ENCODE peak calls at places on chromosomes 5 and 9, in five cellular contexts. A is PC-3, K is MM.1S, R is GM23248, V is HCT116. N is an unnamed sample.

GRCh38 chr9:137411670-137412380 is 11.1 kb downstream of the EXD3 start:
- DNase-seq in V (peak), A (peak), K (peak), R (peak), N (no peak)

GRCh38 chr9:4762889-4763521 is 22.0 kb upstream of the AK3 start:
- DNase-seq in V (no peak), R (peak), K (no peak), A (no peak), N (peak)

GRCh38 chr5:177473461-177473991 is at the start of gene DBN1:
- DNase-seq in K (no peak), R (peak), V (no peak), A (peak), N (peak)

GRCh38 chr5:66169534-66169933 is 25.4 kb downstream of the SREK1 start:
- DNase-seq in K (no peak), A (peak), R (no peak), V (no peak), N (no peak)

GRCh38 chr5:83586874-83587776 is 115.6 kb downstream of the VCAN start:
- DNase-seq in R (peak), K (no peak), V (no peak), A (no peak), N (no peak)

GRCh38 chr5:11047051-11047450 is 286.0 kb upstream of the DAP start:
- DNase-seq in K (no peak), A (peak), V (no peak), R (no peak), N (no peak)

GRCh38 chr5:32116574-32117313 is 57.4 kb downstream of the GOLPH3 start:
- DNase-seq in K (no peak), V (no peak), R (peak), A (no peak), N (no peak)

GRCh38 chr5:73387630-73388370 is 60.8 kb downstream of the FOXD1 start:
- DNase-seq in A (no peak), K (peak), V (no peak), R (no peak), N (no peak)

GRCh38 chr5:57594436-57594835 is 111.8 kb upstream of the ACTBL2 start:
- DNase-seq in R (no peak), V (no peak), K (peak), A (no peak), N (no peak)

GRCh38 chr9:2599896-2600295 is 21.7 kb upstream of the VLDLR start:
- DNase-seq in A (no peak), R (no peak), V (no peak), K (no peak), N (no peak)

GRCh38 chr5:147417133-147417813 is 92.6 kb downstream of the DPYSL3 start:
- DNase-seq in R (peak), V (no peak), A (peak), K (no peak), N (peak)

GRCh38 chr9:33695856-33696255 is 99.5 kb upstream of the PRSS3 start:
- DNase-seq in V (no peak), A (no peak), R (no peak), K (no peak), N (no peak)

GRCh38 chr5:179266291-179267070 is 78.8 kb downstream of the ADAMTS2 start:
- DNase-seq in A (no peak), K (no peak), R (peak), V (no peak), N (peak)

GRCh38 chr5:179264053-179264540 is 81.2 kb downstream of the ADAMTS2 start:
- DNase-seq in V (no peak), A (no peak), R (no peak), K (no peak), N (no peak)

GRCh38 chr5:179264641-179265528 is 80.4 kb downstream of the ADAMTS2 start:
- DNase-seq in K (no peak), V (no peak), A (no peak), R (no peak), N (no peak)

GRCh38 chr5:179267071-179267670 is 78.1 kb downstream of the ADAMTS2 start:
- DNase-seq in V (no peak), R (peak), K (no peak), A (no peak), N (peak)

DNA sequence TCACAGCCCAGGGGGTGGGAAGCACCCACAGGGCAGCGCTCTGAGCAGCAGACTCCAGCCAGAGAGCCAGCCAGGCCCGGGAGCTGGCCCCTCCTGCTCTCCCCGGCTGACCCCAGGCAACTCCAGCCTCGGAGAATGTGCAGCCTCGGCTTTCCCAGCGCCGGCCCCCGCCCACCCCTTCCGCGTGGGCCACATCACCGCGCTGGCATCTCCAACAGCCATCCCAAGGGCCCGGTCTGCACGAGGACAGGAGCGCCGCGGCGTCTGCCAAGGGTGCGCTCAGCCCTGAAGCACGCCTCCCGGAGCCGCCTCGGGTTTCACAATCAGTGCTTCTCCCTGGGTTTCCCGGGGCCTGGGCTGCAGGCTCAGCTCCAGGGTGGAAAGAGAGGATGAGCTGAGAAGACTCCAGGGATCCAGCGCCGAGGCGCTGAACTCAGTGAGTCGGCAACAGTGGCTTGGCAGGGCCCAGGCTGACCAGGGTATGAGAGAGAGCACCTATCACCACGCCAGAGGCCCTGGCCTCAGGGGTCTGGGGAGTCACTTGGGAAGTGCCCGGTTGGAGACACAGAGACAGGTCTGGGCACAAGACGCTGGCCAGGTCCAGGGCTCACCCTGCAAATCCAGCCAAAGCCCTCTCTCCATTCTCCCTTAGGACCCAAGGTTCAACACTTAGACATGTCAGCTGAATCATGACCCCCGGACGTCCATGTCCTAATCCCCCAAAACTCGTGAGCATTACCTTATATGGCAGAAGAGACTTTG is 79.6 kb downstream of the ADAMTS2 start:
- DNase-seq in K (no peak), A (peak), R (peak), V (no peak), N (peak)
- TF ChIP-seq EZH2phosphoT487 in K (no peak), A (no peak), R (no peak), V (no peak), N (no peak)

DNA sequence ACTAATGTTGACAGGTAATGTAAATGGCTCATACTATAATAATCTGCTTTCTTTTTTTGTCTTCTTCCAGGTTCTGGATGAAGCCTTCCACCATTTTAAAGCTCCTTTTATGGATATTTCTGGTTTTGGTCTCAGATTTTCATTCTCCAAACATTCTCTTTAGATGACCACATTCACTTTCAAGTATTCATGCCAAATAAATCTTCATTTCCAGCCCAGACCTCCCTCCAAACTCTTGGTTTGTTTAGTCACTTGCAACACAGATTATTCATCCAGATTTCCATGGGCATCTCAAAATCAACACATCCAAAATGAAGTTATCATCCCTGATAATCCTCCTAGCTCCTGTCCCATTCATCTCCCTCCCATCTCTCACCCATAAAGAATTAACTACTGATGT is 40.3 kb upstream of the SVEP1 start:
- DNase-seq in V (no peak), K (no peak), R (peak), A (no peak), N (no peak)
- TF ChIP-seq EZH2phosphoT487 in V (no peak), K (no peak), R (no peak), A (no peak), N (no peak)

GRCh38 chr5:139342423-139342723 is 719 bp downstream of the PAIP2 start:
- DNase-seq in A (no peak), V (no peak), R (no peak), K (no peak), N (no peak)
- TF ChIP-seq EZH2phosphoT487 in A (no peak), V (no peak), R (no peak), K (no peak), N (no peak)

GRCh38 chr5:150661086-150661485 is at the start of gene MYOZ3:
- DNase-seq in K (no peak), A (no peak), R (no peak), V (no peak), N (no peak)

GRCh38 chr5:150662731-150663516 is 1.9 kb downstream of the MYOZ3 start:
- DNase-seq in V (no peak), K (no peak), R (no peak), A (no peak), N (no peak)

GRCh38 chr5:150663936-150664335 is 2.9 kb downstream of the MYOZ3 start:
- DNase-seq in K (no peak), R (peak), V (no peak), A (no peak), N (no peak)

GRCh38 chr5:150661821-150662596 is 958 bp downstream of the MYOZ3 start:
- DNase-seq in A (no peak), R (no peak), V (no peak), K (no peak), N (no peak)

DNA sequence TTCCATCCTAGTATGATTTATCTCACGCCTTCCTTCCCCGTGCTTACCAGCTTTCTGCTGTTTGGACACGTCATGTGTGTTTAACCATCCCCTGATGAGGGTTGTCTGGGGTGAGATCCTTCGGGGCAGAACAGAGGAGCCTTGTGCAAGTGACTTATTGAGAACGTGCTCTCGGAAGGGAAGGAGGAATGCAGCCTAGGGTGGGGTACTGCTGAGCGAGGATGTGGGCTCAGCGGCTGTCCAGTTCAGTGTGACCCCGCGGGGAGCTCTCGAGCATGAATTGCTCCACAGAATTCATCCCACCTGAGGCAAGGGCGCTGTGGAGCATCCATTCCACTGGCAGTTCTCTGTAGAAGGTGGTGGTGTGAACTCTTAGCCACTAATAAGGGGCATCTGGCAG is 4.0 kb downstream of the MYOZ3 start:
- DNase-seq in V (no peak), R (no peak), A (no peak), K (no peak), N (no peak)
- TF ChIP-seq EZH2phosphoT487 in V (no peak), R (no peak), A (no peak), K (no peak), N (no peak)

GRCh38 chr9:129154866-129155477 is 23.1 kb downstream of the IER5L start:
- DNase-seq in K (no peak), V (no peak), R (no peak), A (no peak), N (no peak)
- TF ChIP-seq EZH2phosphoT487 in K (no peak), V (no peak), R (no peak), A (no peak), N (no peak)

DNA sequence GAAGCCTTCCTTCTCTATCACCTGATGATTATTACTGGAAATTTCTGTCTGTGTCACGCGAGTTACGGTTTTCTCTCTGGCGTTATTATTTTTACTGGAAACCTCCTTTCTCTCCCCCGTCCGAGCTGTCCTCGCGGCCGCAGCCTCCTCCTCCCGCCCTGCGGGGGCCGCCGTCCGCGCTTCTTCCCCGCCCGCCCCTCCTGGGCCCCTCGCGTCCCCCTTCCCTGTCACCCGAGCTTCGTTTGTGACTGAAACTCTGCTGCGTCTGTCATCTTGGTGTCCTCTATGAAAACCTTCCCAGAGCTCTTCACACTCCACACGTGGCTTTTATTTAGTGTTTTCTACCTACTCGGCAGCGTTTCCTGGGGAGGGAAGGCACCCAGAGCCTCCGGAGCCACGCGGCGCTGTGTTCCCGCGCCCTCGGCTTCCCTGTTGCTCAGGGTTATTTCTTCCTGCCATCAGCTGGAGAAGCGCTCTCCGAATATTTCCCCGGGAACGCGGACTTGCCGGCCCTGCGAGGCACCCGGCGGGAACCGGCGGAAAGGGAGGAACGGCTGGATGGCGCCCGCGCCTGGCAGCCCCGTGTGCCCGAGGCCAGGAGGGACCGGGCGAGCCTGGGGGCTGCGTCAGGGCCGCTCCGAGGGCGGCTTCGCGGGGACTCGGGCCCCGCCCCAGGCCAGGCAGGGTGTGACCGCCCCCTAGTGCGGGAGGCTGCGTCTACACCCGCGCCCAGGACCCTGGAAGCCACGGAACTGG is 33.9 kb downstream of the TRIP13 start:
- DNase-seq in K (no peak), V (no peak), A (no peak), R (peak), N (peak)
- TF ChIP-seq EZH2phosphoT487 in K (no peak), V (no peak), A (no peak), R (no peak), N (no peak)

GRCh38 chr5:1799110-1799601 is 481 bp downstream of the MRPL36 start:
- DNase-seq in V (no peak), A (no peak), K (peak), R (peak), N (peak)
- TF ChIP-seq EZH2phosphoT487 in V (no peak), A (no peak), K (no peak), R (no peak), N (no peak)

N was measured in hepatocyte.